ENCODE peak calls at places on chromosomes 5 and 9, in four cellular contexts. J is ACHN, P is stomach, T is amniotic stem cell. G is an unnamed sample.
A peak's percentile ranks its signal among the peaks of the same experiment; 100 is the strongest.

GRCh38 chr9:38096238-38096805 is 27.3 kb upstream of the SHB start:
- DNase-seq in J (no peak), P (no peak), T (no peak), G (no peak)

GRCh38 chr5:72555871-72556270 is 48.7 kb upstream of the ZNF366 start:
- DNase-seq in J (no peak), P (no peak), T (no peak), G (no peak)

GRCh38 chr5:160970605-160971191 is 118.7 kb upstream of the ATP10B start:
- DNase-seq in J (no peak), P (no peak), T (no peak), G (no peak)

GRCh38 chr5:151079838-151080619 is 805 bp downstream of the TNIP1 start:
- DNase-seq in J (peak; percentile 35), P (no peak), T (no peak), G (no peak)

GRCh38 chr9:14903040-14903439 is 7.2 kb downstream of the FREM1 start:
- DNase-seq in J (no peak), P (no peak), T (no peak), G (no peak)

GRCh38 chr5:84028093-84028492 is 307.4 kb upstream of the HAPLN1 start:
- DNase-seq in J (no peak), P (no peak), T (no peak), G (no peak)

GRCh38 chr9:36503172-36504153 is 69.2 kb upstream of the MELK start:
- DNase-seq in J (no peak), P (no peak), T (no peak), G (no peak)

GRCh38 chr5:10663531-10664183 is 97.4 kb downstream of the DAP start:
- DNase-seq in J (peak; percentile 58), P (peak; percentile 48), T (no peak), G (no peak)

GRCh38 chr5:120062515-120062917 is 401.6 kb upstream of the PRR16 start:
- DNase-seq in J (no peak), P (no peak), T (no peak), G (no peak)

GRCh38 chr9:133558191-133559126 is 24.0 kb downstream of the ADAMTSL2 start:
- DNase-seq in J (peak; percentile 38), P (no peak), T (peak; percentile 81), G (peak; percentile 50)

GRCh38 chr5:21121213-21121612 is 1133.2 kb upstream of the CDH18 start:
- DNase-seq in J (no peak), P (no peak), T (no peak), G (no peak)

GRCh38 chr9:107226431-107226830 is 56.6 kb upstream of the RAD23B start:
- DNase-seq in J (no peak), P (no peak), T (no peak), G (peak; percentile 7)

GRCh38 chr5:142621227-142621626 is 64.7 kb downstream of the FGF1 start:
- DNase-seq in J (peak; percentile 63), P (no peak), T (peak; percentile 41), G (no peak)

GRCh38 chr5:72125931-72126620 is 18.8 kb downstream of the MAP1B start:
- DNase-seq in J (no peak), P (no peak), T (no peak), G (no peak)

G was measured in HL-60.